ENCODE peak calls at places on chromosomes 13 and 19, in five cellular contexts. W is germinal center; C is stimulated activated CD8-positive, alpha-beta memory T cell treated with anti-CD3 and anti-CD28 coated beads, Interleukin-12 subunit alpha, Interleukin-12 subunit beta, amount 100 ng/mL, for 1 hour; X is midbrain; K is RPMI7951. R is an unnamed sample.

GRCh38 chr13:75748874-75749273 is 112.7 kb downstream of the LMO7 start:
- DNase-seq in W (no peak), C (no peak), X (no peak), K (no peak), R (no peak)

GRCh38 chr13:51805925-51806324 is 2.0 kb upstream of the DHRS12 start:
- DNase-seq in W (no peak), C (no peak), X (no peak), K (no peak), R (no peak)

GRCh38 chr19:16456652-16457194 is 15.0 kb downstream of the EPS15L1 start:
- DNase-seq in W (no peak), C (no peak), X (no peak), K (no peak), R (no peak)

GRCh38 chr19:1244693-1245451 is 3.3 kb downstream of the ATP5F1D start:
- DNase-seq in W (no peak), C (no peak), X (peak; percentile 20), K (no peak), R (no peak)

GRCh38 chr19:3330047-3330446 is 36.3 kb upstream of the NFIC start:
- DNase-seq in W (no peak), C (no peak), X (no peak), K (no peak), R (no peak)

GRCh38 chr13:54593504-54593903 is 1564.9 kb downstream of the OLFM4 start:
- DNase-seq in W (no peak), C (no peak), X (no peak), K (no peak), R (no peak)

GRCh38 chr19:5738423-5738822 is 18.0 kb downstream of the CATSPERD start:
- DNase-seq in W (no peak), C (no peak), X (no peak), K (no peak), R (peak; percentile 6)

GRCh38 chr13:91142572-91142971 is 204.9 kb upstream of the MIR17HG start:
- DNase-seq in W (no peak), C (no peak), X (no peak), K (no peak), R (no peak)

GRCh38 chr19:21321996-21322395 is 7.2 kb downstream of the ZNF708 start:
- DNase-seq in W (no peak), C (no peak), X (no peak), K (peak; percentile 32), R (no peak)

GRCh38 chr19:2394054-2394668 is 33.2 kb downstream of the TIMM13 start:
- DNase-seq in W (peak; percentile 78), C (no peak), X (no peak), K (no peak), R (no peak)

GRCh38 chr13:32555613-32556012 is 17.0 kb upstream of the N4BP2L2 start:
- DNase-seq in W (no peak), C (no peak), X (no peak), K (no peak), R (no peak)

GRCh38 chr19:1183543-1184172 is 9.6 kb upstream of the SBNO2 start:
- DNase-seq in W (no peak), C (no peak), X (no peak), K (peak; percentile 89), R (peak; percentile 30)

GRCh38 chr19:40461669-40462221 is 3.8 kb downstream of the BLVRB start:
- DNase-seq in W (no peak), C (no peak), X (no peak), K (no peak), R (no peak)

GRCh38 chr19:31639306-31639705 is 290.1 kb upstream of the TSHZ3 start:
- DNase-seq in W (no peak), C (no peak), X (no peak), K (peak; percentile 35), R (no peak)

GRCh38 chr13:46992383-46992952 is 95.6 kb upstream of the HTR2A start:
- DNase-seq in W (no peak), C (no peak), X (no peak), K (peak; percentile 30), R (no peak)

GRCh38 chr13:94552095-94552494 is 43.9 kb downstream of the TGDS start:
- DNase-seq in W (no peak), C (no peak), X (no peak), K (no peak), R (no peak)

GRCh38 chr19:30873003-30873402 is 476.2 kb downstream of the TSHZ3 start:
- DNase-seq in W (no peak), C (no peak), X (no peak), K (no peak), R (no peak)

GRCh38 chr19:15923702-15924101 is 10.6 kb downstream of the CYP4F11 start:
- DNase-seq in W (no peak), C (no peak), X (no peak), K (no peak), R (no peak)

GRCh38 chr19:33193269-33193863 is 764 bp upstream of the LRP3 start:
- DNase-seq in W (no peak), C (no peak), X (no peak), K (no peak), R (no peak)

GRCh38 chr13:97395437-97396136 is 38.4 kb upstream of the RAP2A start:
- DNase-seq in W (no peak), C (no peak), X (no peak), K (peak; percentile 22), R (peak; percentile 46)

GRCh38 chr19:4108767-4109625 is 14.9 kb downstream of the MAP2K2 start:
- DNase-seq in W (peak; percentile 72), C (peak; percentile 59), X (no peak), K (no peak), R (no peak)